ENCODE peak calls at places on chromosomes 2 and 18, in eight cellular contexts. C is heart left ventricle, D is A549, R is H54, N is lower leg skin, B is testis, G is IMR-90, Z is transverse colon. V is an unnamed sample.

GRCh38 chr2:174153757-174154680 is 94.3 kb downstream of the OLA1 start:
- DNase-seq in C (no peak), R (no peak), N (no peak), D (no peak), Z (no peak), B (peak), G (peak), V (peak)

GRCh38 chr2:232477751-232478510 is 9.7 kb downstream of the ECEL1 start:
- DNase-seq in R (no peak), C (no peak), B (no peak), Z (no peak), D (no peak), G (no peak), N (peak), V (no peak)

GRCh38 chr2:173412628-173413027 is 58.0 kb downstream of the CDCA7 start:
- DNase-seq in G (no peak), C (no peak), R (no peak), N (no peak), B (no peak), Z (no peak), D (no peak), V (no peak)

GRCh38 chr2:174343638-174344455 is 9.1 kb downstream of the SP9 start:
- DNase-seq in R (no peak), Z (no peak), D (no peak), B (no peak), G (no peak), C (no peak), N (peak), V (peak)

GRCh38 chr18:80022613-80023012 is 11.6 kb upstream of the RBFA start:
- DNase-seq in N (peak), B (no peak), C (no peak), G (peak), Z (no peak), D (peak), R (no peak), V (peak)

GRCh38 chr2:7726989-7727388 is 809.8 kb downstream of the RNF144A start:
- DNase-seq in Z (no peak), D (no peak), G (no peak), N (no peak), B (no peak), C (no peak), R (no peak), V (no peak)

GRCh38 chr2:96549967-96550786 is 13.6 kb downstream of the ARID5A start:
- DNase-seq in G (no peak), C (no peak), Z (no peak), R (no peak), N (peak), D (peak), B (peak), V (peak)

GRCh38 chr18:78721986-78722385 is 257.6 kb upstream of the SALL3 start:
- DNase-seq in G (no peak), B (no peak), R (no peak), D (no peak), N (peak), C (no peak), Z (no peak), V (no peak)

GRCh38 chr18:43720036-43720435 is 442.7 kb upstream of the SYT4 start:
- DNase-seq in Z (no peak), N (no peak), G (no peak), D (no peak), R (no peak), C (no peak), B (no peak), V (no peak)

GRCh38 chr2:72214429-72215143 is 66.9 kb upstream of the CYP26B1 start:
- DNase-seq in C (no peak), Z (no peak), B (no peak), G (peak), R (no peak), D (peak), N (no peak), V (no peak)

GRCh38 chr2:27664622-27665363 is 1.1 kb downstream of the SLC4A1AP start:
- DNase-seq in N (no peak), R (no peak), D (no peak), G (no peak), Z (no peak), C (no peak), B (no peak), V (no peak)

GRCh38 chr2:42092084-42092996 is 44.5 kb downstream of the PKDCC start:
- DNase-seq in C (no peak), R (no peak), D (peak), Z (peak), B (no peak), N (no peak), G (no peak), V (no peak)

GRCh38 chr18:44876749-44877148 is 196.1 kb downstream of the SETBP1 start:
- DNase-seq in N (no peak), G (no peak), B (no peak), C (no peak), R (no peak), Z (no peak), D (no peak), V (no peak)

GRCh38 chr2:221104391-221104811 is 467.7 kb downstream of the EPHA4 start:
- DNase-seq in R (no peak), B (peak), N (peak), C (peak), D (no peak), Z (no peak), G (peak), V (no peak)

GRCh38 chr18:79477711-79478483 is 82.2 kb downstream of the NFATC1 start:
- DNase-seq in Z (no peak), R (no peak), G (no peak), B (no peak), N (peak), D (no peak), C (no peak), V (no peak)

GRCh38 chr2:9240745-9241144 is 34.1 kb downstream of the ASAP2 start:
- DNase-seq in N (peak), Z (no peak), B (no peak), C (no peak), G (no peak), R (no peak), D (no peak), V (no peak)

GRCh38 chr2:79723830-79724229 is 211.0 kb downstream of the CTNNA2 start:
- DNase-seq in C (no peak), Z (no peak), B (no peak), R (peak), N (no peak), D (peak), G (peak), V (no peak)

GRCh38 chr2:165401285-165401852 is 68.1 kb upstream of the CSRNP3 start:
- DNase-seq in N (no peak), D (peak), R (no peak), Z (no peak), B (peak), G (peak), C (no peak), V (peak)

GRCh38 chr2:99841749-99842148 is 300.6 kb downstream of the AFF3 start:
- DNase-seq in N (no peak), G (peak), C (no peak), D (no peak), B (no peak), Z (no peak), R (peak), V (no peak)

GRCh38 chr2:73069041-73069854 is 2.3 kb downstream of the SFXN5 start:
- DNase-seq in D (no peak), R (no peak), N (no peak), B (no peak), C (no peak), G (peak), Z (no peak), V (peak)

GRCh38 chr2:23584054-23584745 is 199.2 kb downstream of the KLHL29 start:
- DNase-seq in B (no peak), G (no peak), R (no peak), Z (no peak), N (no peak), D (no peak), C (no peak), V (no peak)

GRCh38 chr2:133760366-133760765 is 192.1 kb upstream of the NCKAP5 start:
- DNase-seq in D (no peak), B (no peak), G (peak), R (no peak), C (no peak), N (no peak), Z (no peak), V (no peak)

GRCh38 chr2:71064754-71065621 is 3.5 kb upstream of the NAGK start:
- DNase-seq in C (no peak), R (no peak), G (peak), Z (peak), D (no peak), N (no peak), B (no peak), V (peak)

GRCh38 chr2:236928353-236929153 is 157.1 kb upstream of the COPS8 start:
- DNase-seq in C (no peak), Z (no peak), R (no peak), G (no peak), D (no peak), N (no peak), B (no peak), V (no peak)

GRCh38 chr18:26656944-26657536 is 108.7 kb upstream of the KCTD1 start:
- DNase-seq in C (peak), R (peak), B (peak), D (peak), N (peak), Z (peak), G (peak), V (peak)

GRCh38 chr2:28185881-28186280 is 206.8 kb upstream of the FOSL2 start:
- DNase-seq in C (no peak), D (no peak), B (no peak), G (peak), R (no peak), Z (no peak), N (no peak), V (no peak)

GRCh38 chr2:108565778-108566375 is 31.6 kb downstream of the LIMS1 start:
- DNase-seq in Z (no peak), G (no peak), R (no peak), D (no peak), B (no peak), C (no peak), N (no peak), V (no peak)

GRCh38 chr2:237865623-237866041 is 6.2 kb downstream of the RAMP1 start:
- DNase-seq in R (peak), B (no peak), Z (no peak), G (no peak), C (no peak), N (no peak), D (no peak), V (no peak)

GRCh38 chr2:53861824-53862223 is 2.1 kb upstream of the GPR75 start:
- DNase-seq in B (no peak), G (no peak), D (no peak), Z (no peak), R (no peak), N (no peak), C (no peak), V (no peak)

GRCh38 chr2:46309052-46309953 is 12.1 kb downstream of the EPAS1 start:
- DNase-seq in D (no peak), N (no peak), G (peak), R (no peak), C (no peak), B (no peak), Z (no peak), V (no peak)

DNA sequence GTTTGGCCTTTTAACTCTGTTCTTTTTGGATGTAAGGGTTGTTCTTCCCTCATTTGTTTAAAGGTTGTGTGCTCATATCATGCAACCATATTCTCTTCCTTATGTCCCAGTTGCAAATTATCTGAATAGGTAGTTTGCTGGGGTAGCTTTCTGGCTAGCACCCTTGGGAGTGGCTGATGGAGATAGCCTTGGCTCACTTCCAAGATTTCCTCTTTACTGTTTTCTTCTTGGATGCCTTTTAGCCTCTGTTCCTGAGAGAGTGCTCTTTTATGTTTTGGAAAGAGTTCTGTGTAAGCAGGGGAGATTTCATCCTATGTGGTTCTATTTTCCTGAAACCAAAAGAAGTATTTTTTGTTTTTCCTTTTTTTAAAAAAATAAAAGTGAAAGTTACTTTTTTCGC is 25.4 kb downstream of the USP14 start:
- DNase-seq in B (no peak), D (no peak), N (no peak), G (no peak), C (no peak), R (no peak), Z (no peak), V (peak)
- TF ChIP-seq POLR2A in B (no peak), D (no peak), N (no peak), G (no peak), C (no peak), R (no peak), Z (no peak), V (no peak)

GRCh38 chr2:205682239-205683021 is at the start of gene NRP2:
- DNase-seq in G (peak), Z (peak), R (peak), D (peak), C (peak), B (peak), N (peak), V (peak)
- TF ChIP-seq POLR2A in G (peak), Z (peak), R (peak), D (peak), C (no peak), B (no peak), N (no peak), V (no peak)

DNA sequence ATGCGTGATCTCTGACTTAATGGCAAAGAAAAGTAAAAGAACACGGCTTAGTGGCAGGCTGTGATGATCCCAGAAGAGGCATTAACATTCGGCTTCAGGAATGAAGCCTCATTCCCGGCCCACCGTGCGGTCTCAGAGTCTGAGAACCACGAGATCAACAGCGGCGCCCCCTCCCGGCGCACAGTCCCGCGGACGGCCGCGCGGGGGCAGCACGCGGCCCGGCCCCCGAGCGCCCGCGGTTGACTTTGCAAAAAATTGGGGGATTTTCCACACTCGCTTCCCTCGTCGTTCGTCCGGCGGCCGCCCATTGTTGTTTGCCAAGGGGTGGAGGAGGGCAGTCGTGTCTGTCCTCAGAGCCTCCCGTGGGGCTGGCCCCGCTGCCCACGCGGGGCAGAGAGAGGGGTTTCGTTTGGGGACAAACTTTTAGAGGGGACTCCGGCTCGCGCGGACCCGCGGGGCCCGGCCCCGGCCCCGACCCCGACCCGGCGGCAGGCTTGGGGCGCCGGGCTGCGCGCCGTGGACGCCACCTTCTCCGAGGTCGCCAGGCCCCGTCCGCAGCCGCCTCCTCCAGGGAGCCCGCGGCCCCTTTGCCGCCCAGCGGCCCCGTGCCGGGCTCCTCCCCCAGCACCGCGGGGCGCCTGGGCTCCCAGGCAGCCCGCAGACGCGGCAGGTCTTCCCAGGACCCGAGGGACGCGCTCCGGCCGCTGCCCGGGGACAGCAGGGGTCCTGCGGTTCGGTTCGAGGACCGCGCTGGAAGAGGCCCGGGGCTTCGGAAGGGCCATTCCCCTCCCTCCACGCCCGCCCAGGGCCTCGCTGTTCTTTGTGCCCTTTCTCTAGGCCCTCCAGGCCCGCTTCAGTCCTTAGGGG is 3.3 kb upstream of the HS6ST1 start:
- DNase-seq in Z (peak), B (peak), C (peak), R (peak), G (peak), N (peak), D (peak), V (peak)
- TF ChIP-seq POLR2A in Z (peak), B (no peak), C (no peak), R (peak), G (peak), N (no peak), D (peak), V (no peak)

GRCh38 chr2:241355983-241356870 is at the start of gene FARP2:
- DNase-seq in G (peak), D (peak), C (peak), B (peak), R (peak), N (peak), Z (peak), V (peak)

GRCh38 chr2:241357531-241357930 is 1.4 kb downstream of the FARP2 start:
- DNase-seq in N (no peak), C (no peak), B (no peak), Z (no peak), D (no peak), G (no peak), R (no peak), V (no peak)

GRCh38 chr2:241356871-241357260 is 781 bp downstream of the FARP2 start:
- DNase-seq in G (no peak), B (no peak), C (no peak), N (no peak), D (no peak), Z (no peak), R (no peak), V (peak)

GRCh38 chr2:241352227-241352626 is 3.9 kb upstream of the FARP2 start:
- DNase-seq in Z (no peak), B (no peak), R (no peak), C (no peak), G (no peak), N (no peak), D (no peak), V (no peak)

DNA sequence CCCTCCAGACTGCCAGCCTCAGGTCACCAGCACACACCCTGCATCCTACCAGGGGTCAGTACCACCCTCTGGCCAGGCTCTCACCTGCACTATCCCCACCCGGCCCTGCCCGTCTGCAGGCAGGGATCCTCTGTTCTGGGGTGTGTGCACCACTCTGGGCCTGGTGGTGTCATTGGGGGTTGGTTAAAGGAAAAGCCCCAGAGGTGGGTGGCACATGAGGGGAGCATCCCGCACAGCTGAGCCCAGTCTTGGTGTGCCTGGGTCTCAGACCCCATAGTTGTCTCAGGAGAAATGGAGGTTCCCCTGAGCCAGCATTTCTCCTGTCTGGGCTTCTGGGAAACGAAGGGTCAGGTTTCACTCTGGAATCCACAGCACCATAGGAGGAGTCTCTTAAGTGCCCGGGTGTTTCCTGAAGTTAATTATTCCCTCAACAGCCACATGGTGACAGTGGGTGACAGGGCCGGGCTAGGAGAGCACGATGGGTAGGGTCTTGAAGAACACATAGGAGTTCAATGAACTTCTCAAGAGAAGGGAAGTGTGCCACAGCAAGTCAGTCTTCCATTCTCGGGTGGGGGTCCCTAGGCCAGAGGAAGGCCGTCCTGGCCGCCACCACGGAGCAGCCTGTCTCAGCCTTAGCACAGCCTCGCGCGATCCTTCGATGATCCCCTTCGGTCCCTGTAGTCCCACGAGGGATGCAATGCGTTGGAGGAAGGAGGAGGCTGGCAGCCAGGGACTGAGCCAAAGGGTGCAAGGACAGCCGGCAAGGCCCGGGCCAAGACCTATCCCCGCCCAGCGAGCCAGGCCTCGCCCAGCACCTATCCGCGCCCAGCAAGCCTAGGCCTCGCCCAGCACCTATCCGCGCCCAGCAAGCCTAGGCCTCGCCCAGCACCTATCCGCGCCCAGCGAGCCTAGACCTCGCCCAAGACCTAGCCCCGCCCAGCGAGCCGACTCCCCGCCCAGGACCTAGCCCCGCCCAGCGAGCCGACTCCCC is 1.1 kb upstream of the FARP2 start:
- DNase-seq in R (peak), G (peak), N (peak), D (peak), B (peak), C (peak), Z (peak), V (peak)
- TF ChIP-seq POLR2A in R (no peak), G (no peak), N (no peak), D (no peak), B (no peak), C (no peak), Z (peak), V (no peak)

DNA sequence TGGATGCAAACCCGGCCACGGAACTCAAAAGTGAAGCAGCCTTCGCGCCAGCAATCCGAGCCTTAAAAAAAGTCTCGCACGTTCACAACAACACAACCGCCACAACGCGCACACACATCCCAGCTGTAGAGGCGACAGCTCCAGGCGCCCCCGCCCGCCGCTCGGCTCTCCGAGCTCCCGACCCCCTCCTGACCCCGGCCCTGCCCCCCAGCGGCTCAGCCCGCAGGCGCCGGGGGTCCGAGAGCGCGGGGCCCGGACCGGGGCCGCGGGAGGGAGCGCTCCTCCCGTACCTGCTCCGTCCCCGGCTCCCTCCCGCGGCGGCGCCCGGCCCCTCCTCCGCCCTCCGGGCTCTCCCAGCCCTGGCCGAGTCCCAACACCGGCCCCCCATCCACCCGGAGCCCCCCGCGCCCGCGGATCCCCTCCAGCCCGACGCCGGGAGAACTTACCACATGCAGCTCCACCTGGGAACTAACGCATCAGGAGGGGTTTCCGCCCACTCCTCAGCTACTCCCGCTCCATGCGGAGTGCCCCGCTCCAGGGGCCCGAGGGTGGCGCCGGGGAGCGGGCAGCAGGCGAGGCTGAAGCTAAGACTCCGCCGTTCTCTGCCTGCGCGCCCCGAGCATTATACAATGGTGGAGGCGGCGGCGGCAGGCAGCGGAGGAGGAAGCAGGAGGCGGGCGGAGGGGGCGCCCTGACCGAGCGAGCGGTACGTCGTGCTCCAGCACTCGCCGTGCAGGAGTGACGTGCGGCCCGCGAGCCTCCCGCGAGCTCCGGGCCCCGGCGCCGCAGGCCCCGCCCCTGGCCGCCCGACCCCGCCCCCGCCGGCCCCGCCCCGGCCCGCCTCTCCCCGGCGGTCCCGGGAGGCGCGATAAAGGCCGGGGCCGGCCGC is at the start of gene SERTAD2:
- DNase-seq in R (peak), Z (peak), N (peak), C (peak), G (peak), B (peak), D (peak), V (peak)
- TF ChIP-seq POLR2A in R (peak), Z (peak), N (no peak), C (no peak), G (no peak), B (peak), D (peak), V (peak)

GRCh38 chr2:229270551-229271410 is at the start of gene PID1:
- DNase-seq in C (peak), R (peak), B (peak), G (peak), D (peak), Z (peak), N (peak), V (no peak)
- TF ChIP-seq POLR2A in C (no peak), R (peak), B (no peak), G (no peak), D (peak), Z (peak), N (no peak), V (no peak)

V was measured in erythroblast.